ENCODE peak calls at places on chromosomes 1 and 21, in eight cellular contexts. F, I, B, N, K, S, A and V are unnamed samples.
A peak's percentile ranks its signal among the peaks of the same experiment; 100 is the strongest.

GRCh38 chr1:17633654-17634053 is 94.2 kb downstream of the ARHGEF10L start:
- DNase-seq in F (no peak), I (peak; percentile 48), B (no peak), N (peak; percentile 26), K (no peak), S (no peak), A (peak; percentile 68), V (no peak)

GRCh38 chr1:42966688-42967609 is 8.3 kb upstream of the SLC2A1 start:
- DNase-seq in F (peak; percentile 46), I (peak; percentile 87), B (no peak), N (peak; percentile 92), K (peak; percentile 82), S (no peak), A (peak; percentile 99), V (no peak)

GRCh38 chr1:107432108-107432507 is 291.3 kb downstream of the NTNG1 start:
- DNase-seq in F (no peak), I (no peak), B (no peak), N (no peak), K (peak; percentile 14), S (no peak), A (no peak), V (no peak)

GRCh38 chr21:24200052-24200451 is 1407.2 kb downstream of the MRPL39 start:
- DNase-seq in F (no peak), I (no peak), B (no peak), N (no peak), K (peak; percentile 61), S (no peak), A (no peak), V (no peak)

GRCh38 chr1:233359431-233359830 is 31.9 kb downstream of the MAP3K21 start:
- DNase-seq in F (no peak), I (no peak), B (no peak), N (no peak), K (no peak), S (no peak), A (no peak), V (no peak)

GRCh38 chr21:27132270-27132669 is 165.4 kb upstream of the ADAMTS5 start:
- DNase-seq in F (no peak), I (no peak), B (no peak), N (peak; percentile 49), K (no peak), S (no peak), A (no peak), V (no peak)

GRCh38 chr1:93042134-93042821 is 36.8 kb upstream of the MTF2 start:
- DNase-seq in F (no peak), I (no peak), B (no peak), N (no peak), K (peak; percentile 86), S (peak; percentile 46), A (no peak), V (peak; percentile 45)

GRCh38 chr1:234926574-234927311 is 201.9 kb downstream of the TOMM20 start:
- DNase-seq in F (no peak), I (no peak), B (no peak), N (no peak), K (peak; percentile 66), S (peak; percentile 78), A (peak; percentile 6), V (peak; percentile 76)

GRCh38 chr1:86852737-86853408 is 61.1 kb downstream of the SELENOF start:
- DNase-seq in F (no peak), I (no peak), B (no peak), N (no peak), K (peak; percentile 58), S (no peak), A (no peak), V (no peak)

GRCh38 chr1:17636612-17637011 is 97.1 kb downstream of the ARHGEF10L start:
- DNase-seq in F (no peak), I (no peak), B (no peak), N (no peak), K (no peak), S (no peak), A (no peak), V (no peak)

GRCh38 chr1:12650001-12650421 is 6.1 kb downstream of the AADACL4 start:
- DNase-seq in F (no peak), I (peak; percentile 71), B (no peak), N (peak; percentile 43), K (no peak), S (no peak), A (no peak), V (no peak)

GRCh38 chr1:170929412-170929834 is 5.9 kb upstream of the MROH9 start:
- DNase-seq in F (no peak), I (peak; percentile 66), B (no peak), N (no peak), K (no peak), S (no peak), A (peak; percentile 35), V (no peak)

GRCh38 chr1:17279001-17279830 is 28.8 kb upstream of the PADI4 start:
- DNase-seq in F (no peak), I (no peak), B (no peak), N (no peak), K (no peak), S (no peak), A (no peak), V (no peak)

GRCh38 chr1:21295059-21295401 is 4.8 kb upstream of the ECE1 start:
- DNase-seq in F (no peak), I (no peak), B (no peak), N (no peak), K (no peak), S (no peak), A (peak; percentile 30), V (no peak)

GRCh38 chr1:245310605-245311531 is 156.1 kb downstream of the KIF26B start:
- DNase-seq in F (no peak), I (no peak), B (no peak), N (no peak), K (no peak), S (peak; percentile 48), A (no peak), V (peak; percentile 50)

GRCh38 chr1:42258218-42258617 is 76.8 kb downstream of the FOXJ3 start:
- DNase-seq in F (no peak), I (no peak), B (no peak), N (no peak), K (peak; percentile 54), S (peak; percentile 9), A (no peak), V (peak; percentile 8)

GRCh38 chr1:11596295-11596694 is 57.9 kb downstream of the FBXO2 start:
- DNase-seq in F (no peak), I (no peak), B (no peak), N (no peak), K (no peak), S (no peak), A (no peak), V (no peak)

GRCh38 chr1:87472716-87473115 is 144.0 kb downstream of the LMO4 start:
- DNase-seq in F (no peak), I (no peak), B (no peak), N (no peak), K (no peak), S (no peak), A (no peak), V (no peak)

GRCh38 chr1:187999973-188000372 is 1171.2 kb downstream of the PLA2G4A start:
- DNase-seq in F (no peak), I (no peak), B (no peak), N (no peak), K (no peak), S (no peak), A (no peak), V (no peak)
- TF ChIP-seq CTCF in F (no peak), I (peak; percentile 46), B (no peak), N (no peak), K (no peak), S (no peak), A (peak; percentile 42), V (no peak)

DNA sequence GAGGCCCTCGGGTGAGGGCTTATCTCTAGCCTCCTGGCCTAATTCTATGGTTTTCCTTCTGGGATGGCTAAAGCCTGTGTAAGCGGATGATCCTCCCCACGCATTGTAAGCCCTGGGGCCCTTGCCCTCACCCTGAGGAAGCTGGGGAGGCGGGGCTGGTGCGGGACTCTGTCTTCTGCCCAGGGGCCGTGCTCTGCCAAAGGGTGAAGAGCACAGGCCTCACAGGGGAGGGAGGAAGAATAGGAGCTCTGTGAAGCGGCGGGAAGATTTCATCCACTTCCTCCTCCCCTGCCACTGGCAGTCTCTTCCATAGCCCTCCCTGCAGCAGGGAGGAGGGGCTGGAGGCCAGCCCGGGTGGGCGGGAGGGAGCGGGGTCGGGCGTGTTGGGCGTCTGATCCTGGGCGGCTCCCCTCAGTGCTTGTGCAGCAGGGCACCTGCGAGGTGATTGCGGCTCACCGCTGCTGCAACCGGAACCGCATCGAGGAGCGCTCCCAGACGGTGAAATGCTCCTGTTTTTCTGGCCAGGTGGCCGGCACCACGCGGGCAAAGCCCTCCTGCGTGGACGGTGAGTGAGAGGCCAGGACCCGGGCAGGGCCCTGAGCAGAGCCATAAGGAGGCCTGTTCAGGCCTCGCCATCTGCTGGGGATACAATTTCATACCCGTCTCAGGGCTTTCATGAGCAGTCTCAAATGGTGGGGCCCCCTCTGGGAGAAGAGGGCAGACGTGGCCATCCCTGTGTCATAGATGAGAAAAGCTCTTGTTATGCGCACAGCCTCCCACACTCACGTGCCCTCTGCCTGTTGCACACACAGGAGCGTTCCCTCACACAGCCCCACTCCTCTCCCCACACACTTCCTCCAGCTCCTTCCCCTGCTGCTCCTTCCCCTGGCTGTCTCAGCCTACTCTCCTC is 7.7 kb upstream of the PPM1J start:
- DNase-seq in F (no peak), I (peak; percentile 24), B (no peak), N (peak; percentile 77), K (no peak), S (no peak), A (no peak), V (no peak)
- TF ChIP-seq CTCF in F (no peak), I (peak; percentile 28), B (no peak), N (no peak), K (no peak), S (no peak), A (no peak), V (no peak)

DNA sequence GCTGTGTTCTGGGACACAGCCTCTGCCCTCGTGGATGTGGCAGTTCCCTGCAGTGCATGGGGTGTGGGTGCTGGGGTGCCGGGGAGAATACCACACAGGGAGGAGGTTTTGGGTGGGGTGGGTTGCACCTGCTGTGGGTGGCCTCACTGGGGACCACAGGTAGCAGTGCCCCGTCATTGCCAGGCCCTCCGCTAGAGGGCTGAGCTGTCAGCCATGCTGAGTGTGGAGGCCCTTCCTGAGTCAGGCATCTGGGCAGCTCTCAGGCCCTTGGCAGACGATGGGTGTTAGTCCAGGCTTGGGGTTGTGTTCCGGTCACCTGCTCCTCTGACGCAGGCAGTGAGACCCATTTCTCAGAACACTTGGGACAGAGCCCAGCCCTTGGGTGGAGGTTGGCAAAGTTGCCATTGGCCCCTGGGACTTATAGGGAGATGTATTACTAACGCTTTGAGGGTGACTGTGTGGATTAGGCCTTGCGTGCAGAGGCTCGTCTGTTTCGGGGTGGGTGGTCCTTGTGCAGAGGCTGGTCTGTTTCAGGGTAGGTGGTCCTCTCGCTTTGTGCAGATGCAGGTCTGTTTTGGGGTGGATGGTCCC is 23.9 kb downstream of the PCNT start:
- DNase-seq in F (no peak), I (no peak), B (no peak), N (peak; percentile 4), K (no peak), S (no peak), A (no peak), V (no peak)
- TF ChIP-seq CTCF in F (no peak), I (peak; percentile 22), B (no peak), N (no peak), K (no peak), S (no peak), A (peak; percentile 5), V (no peak)

DNA sequence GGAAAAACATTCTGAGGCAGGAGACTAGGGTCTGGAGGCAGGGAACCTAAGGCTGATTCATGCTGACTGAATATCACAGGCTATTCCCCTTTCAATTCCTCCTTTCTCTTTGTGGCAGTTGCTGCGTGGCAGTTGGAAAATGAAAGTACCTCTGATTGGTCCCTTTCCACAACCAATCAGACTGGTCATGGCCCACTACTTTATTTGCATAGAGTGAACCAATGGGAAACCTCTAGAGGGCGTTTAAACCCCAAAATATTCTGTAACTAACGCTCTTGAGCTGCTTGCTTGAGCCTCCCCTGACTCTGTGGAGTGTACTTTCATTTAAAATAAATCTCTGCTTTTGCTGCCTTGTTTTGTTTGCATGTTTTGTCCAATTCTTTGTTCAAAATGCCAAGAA is 27.7 kb upstream of the VN1R5 start:
- DNase-seq in F (no peak), I (peak; percentile 35), B (no peak), N (no peak), K (no peak), S (no peak), A (no peak), V (no peak)
- TF ChIP-seq CTCF in F (no peak), I (no peak), B (no peak), N (no peak), K (no peak), S (no peak), A (no peak), V (no peak)